ENCODE peak calls at places on chromosomes 7 and 10, in four cellular contexts. N, W, D and F are unnamed samples.

GRCh38 chr10:99368646-99369045 is 39.5 kb downstream of the CNNM1 start:
- DNase-seq in W (no peak), N (peak; percentile 27), D (no peak), F (no peak)

GRCh38 chr10:69728335-69728861 is 73.3 kb upstream of the COL13A1 start:
- DNase-seq in D (no peak), W (no peak), N (no peak), F (no peak)

GRCh38 chr10:43287056-43288007 is 20.5 kb upstream of the RASGEF1A start:
- DNase-seq in W (peak; percentile 59), N (no peak), D (no peak), F (no peak)

GRCh38 chr10:21181451-21181850 is 284.3 kb upstream of the NEBL start:
- DNase-seq in D (no peak), W (no peak), N (no peak), F (no peak)

GRCh38 chr7:80392229-80393169 is 119.4 kb downstream of the GNAT3 start:
- DNase-seq in D (no peak), W (no peak), N (peak; percentile 17), F (no peak)

GRCh38 chr10:104591451-104591850 is 49.6 kb upstream of the SORCS3 start:
- DNase-seq in N (no peak), D (no peak), W (no peak), F (no peak)

GRCh38 chr7:44131173-44132009 is 8.0 kb upstream of the POLD2 start:
- DNase-seq in D (peak; percentile 58), W (peak; percentile 61), N (peak; percentile 96), F (no peak)

GRCh38 chr7:122546496-122546895 is 152.4 kb downstream of the RNF133 start:
- DNase-seq in N (no peak), D (no peak), W (no peak), F (no peak)

GRCh38 chr7:25240340-25240739 is 12.1 kb upstream of the NPVF start:
- DNase-seq in W (no peak), N (no peak), D (no peak), F (no peak)

GRCh38 chr7:66336760-66337159 is 131.6 kb downstream of the TPST1 start:
- DNase-seq in N (no peak), W (no peak), D (no peak), F (no peak)

GRCh38 chr7:106623315-106623660 is 37.7 kb downstream of the CCDC71L start:
- DNase-seq in W (no peak), N (no peak), D (no peak), F (no peak)

GRCh38 chr10:88582806-88583583 is at the start of gene RNLS:
- DNase-seq in D (peak; percentile 74), W (peak; percentile 44), N (no peak), F (no peak)

GRCh38 chr10:88092975-88093374 is 229.6 kb downstream of the PTEN start:
- DNase-seq in N (no peak), D (no peak), W (peak; percentile 25), F (no peak)

GRCh38 chr10:133311570-133311969 is 2.9 kb downstream of the ZNF511 start:
- DNase-seq in D (no peak), N (no peak), W (no peak), F (no peak)

GRCh38 chr7:2205036-2205780 is 27.5 kb downstream of the MAD1L1 start:
- DNase-seq in W (no peak), D (peak; percentile 5), N (no peak), F (no peak)

GRCh38 chr7:94908204-94909022 is 1.0 kb downstream of the PPP1R9A start:
- DNase-seq in W (no peak), N (peak; percentile 54), D (peak; percentile 64), F (peak; percentile 42)

GRCh38 chr7:128783143-128783799 is 7.7 kb upstream of the OPN1SW start:
- DNase-seq in D (peak; percentile 93), W (peak; percentile 95), N (peak; percentile 61), F (peak; percentile 78)

GRCh38 chr10:23314835-23315239 is 29.8 kb downstream of the C10orf67 start:
- DNase-seq in D (no peak), W (peak; percentile 71), N (peak; percentile 64), F (peak; percentile 30)

GRCh38 chr7:77258014-77258413 is 58.4 kb upstream of the FGL2 start:
- DNase-seq in W (peak; percentile 10), D (no peak), N (no peak), F (no peak)

GRCh38 chr7:73429218-73429617 is 4.4 kb upstream of the FZD9 start:
- DNase-seq in D (peak; percentile 73), N (no peak), W (peak; percentile 47), F (no peak)

GRCh38 chr10:101040061-101040460 is 9.0 kb downstream of the SFXN3 start:
- DNase-seq in N (no peak), W (no peak), D (no peak), F (no peak)

GRCh38 chr7:5360971-5361370 is 62.7 kb downstream of the TNRC18 start:
- DNase-seq in D (no peak), W (no peak), N (no peak), F (no peak)

GRCh38 chr7:115232041-115232440 is 310.1 kb downstream of the MDFIC start:
- DNase-seq in D (no peak), N (no peak), W (no peak), F (no peak)

GRCh38 chr7:134720091-134720935 is 59.1 kb upstream of the CALD1 start:
- DNase-seq in N (no peak), W (no peak), D (no peak), F (no peak)

GRCh38 chr10:17025444-17026295 is 103.9 kb downstream of the CUBN start:
- DNase-seq in N (peak; percentile 17), W (peak; percentile 83), D (no peak), F (no peak)

GRCh38 chr7:156198277-156198676 is 386.0 kb upstream of the SHH start:
- DNase-seq in N (no peak), D (no peak), W (no peak), F (no peak)

GRCh38 chr7:17040701-17041100 is 158.9 kb upstream of the AGR3 start:
- DNase-seq in W (no peak), D (no peak), N (no peak), F (no peak)

GRCh38 chr10:52903397-52903938 is 130.9 kb upstream of the MBL2 start:
- DNase-seq in N (no peak), W (no peak), D (no peak), F (no peak)

GRCh38 chr7:64887756-64888508 is 15.1 kb upstream of the ZNF273 start:
- DNase-seq in W (peak; percentile 33), D (peak; percentile 74), N (peak; percentile 27), F (no peak)

GRCh38 chr10:72336259-72337038 is 18.3 kb downstream of the DNAJB12 start:
- DNase-seq in D (no peak), W (no peak), N (no peak), F (no peak)

DNA sequence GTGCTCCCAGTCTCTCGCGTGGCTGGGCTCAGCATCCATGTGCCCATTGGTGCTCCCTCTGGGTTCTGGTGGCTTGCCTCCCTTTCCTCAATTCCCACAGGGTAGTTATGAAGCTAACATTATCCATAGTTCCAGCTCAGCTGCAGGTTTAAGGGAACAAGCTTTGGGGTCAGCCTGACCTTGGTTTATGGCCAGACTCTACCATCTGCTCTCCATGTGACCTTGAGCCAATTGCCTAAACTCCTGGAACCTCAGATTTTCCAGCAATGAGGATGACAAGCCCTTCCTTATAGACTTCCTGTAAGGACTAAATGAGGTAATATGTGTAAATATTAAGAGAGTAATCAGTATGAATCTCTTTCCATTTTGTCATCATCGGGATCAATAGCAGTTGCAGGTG is 10.1 kb upstream of the SLC29A3 start:
- DNase-seq in W (no peak), D (no peak), N (no peak), F (no peak)
- TF ChIP-seq ELF4 in W (no peak), D (no peak), N (no peak), F (no peak)

GRCh38 chr7:107890493-107890961 is 456 bp upstream of the DLD start:
- DNase-seq in N (no peak), D (no peak), W (no peak), F (peak; percentile 11)
- TF ChIP-seq ELF4 in N (no peak), D (no peak), W (peak; percentile 30), F (no peak)

GRCh38 chr7:67364441-67365017 is 367.9 kb downstream of the TYW1 start:
- DNase-seq in W (no peak), N (no peak), D (peak; percentile 44), F (no peak)
- TF ChIP-seq ELF4 in W (no peak), N (no peak), D (no peak), F (no peak)

GRCh38 chr10:456486-456885 is 233.0 kb downstream of the DIP2C start:
- DNase-seq in W (no peak), D (no peak), N (no peak), F (no peak)
- TF ChIP-seq ELF4 in W (no peak), D (no peak), N (no peak), F (no peak)

GRCh38 chr10:46268076-46268881 is 18.5 kb upstream of the ANTXRL start:
- DNase-seq in W (no peak), N (no peak), D (no peak), F (no peak)
- TF ChIP-seq ELF4 in W (no peak), N (no peak), D (no peak), F (no peak)

GRCh38 chr7:99677013-99677412 is 2.8 kb downstream of the CYP3A5 start:
- DNase-seq in N (no peak), D (no peak), W (no peak), F (no peak)
- TF ChIP-seq ELF4 in N (no peak), D (no peak), W (no peak), F (no peak)

DNA sequence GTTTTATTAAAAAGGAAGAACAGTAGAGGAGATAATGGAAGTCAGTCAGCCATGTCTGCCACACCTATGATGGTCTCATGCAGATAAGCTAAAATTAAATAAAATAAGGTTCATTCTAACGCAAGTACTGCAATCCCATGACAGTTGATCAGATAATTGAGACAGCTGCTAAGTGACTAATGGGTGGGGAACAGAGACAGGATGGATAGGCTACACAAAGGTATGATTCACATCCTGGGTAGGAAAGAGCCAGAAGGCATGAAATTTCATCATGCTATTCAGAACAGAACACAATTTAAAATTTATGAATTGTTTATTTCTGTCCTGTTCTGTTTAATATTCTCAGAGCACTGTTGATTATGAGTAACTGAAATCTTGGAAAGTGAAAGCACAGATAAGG is 381.7 kb upstream of the SORCS1 start:
- DNase-seq in W (no peak), N (no peak), D (no peak), F (no peak)
- TF ChIP-seq ELF4 in W (no peak), N (no peak), D (no peak), F (no peak)

GRCh38 chr7:117444646-117445045 is 17.4 kb upstream of the ASZ1 start:
- DNase-seq in N (no peak), D (no peak), W (no peak), F (no peak)
- TF ChIP-seq ELF4 in N (no peak), D (no peak), W (no peak), F (no peak)